ENCODE peak calls at places on chromosomes 12 and 14, in ten cellular contexts. I, G, S, E, P, N, W, R, D and X are unnamed samples.

GRCh38 chr12:120642806-120643205 is 2.4 kb downstream of the CABP1 start:
- DNase-seq in I (no peak), G (no peak), N (no peak), P (no peak), D (no peak), R (no peak), W (no peak), S (no peak), E (no peak), X (no peak)

GRCh38 chr12:73833746-73834145 is 703.9 kb upstream of the ATXN7L3B start:
- DNase-seq in W (no peak), S (no peak), N (no peak), G (no peak), R (no peak), P (no peak), D (no peak), E (no peak), I (no peak), X (no peak)

GRCh38 chr12:39061576-39061975 is 156.2 kb upstream of the CPNE8 start:
- DNase-seq in G (no peak), E (no peak), N (no peak), P (no peak), S (no peak), I (no peak), D (no peak), R (no peak), W (no peak), X (no peak)

GRCh38 chr12:71646512-71646911 is 17.1 kb downstream of the ZFC3H1 start:
- DNase-seq in S (no peak), P (no peak), D (no peak), I (no peak), N (no peak), G (no peak), E (no peak), W (no peak), R (no peak), X (no peak)

GRCh38 chr14:49479432-49479831 is 106.7 kb downstream of the RPS29 start:
- DNase-seq in N (peak), W (no peak), P (no peak), I (no peak), R (no peak), D (peak), E (no peak), G (no peak), S (no peak), X (no peak)

GRCh38 chr12:70643927-70644326 is 6.7 kb upstream of the PTPRB start:
- DNase-seq in S (no peak), P (no peak), D (no peak), E (no peak), W (no peak), G (no peak), R (no peak), N (no peak), I (no peak), X (no peak)

GRCh38 chr14:60349663-60350365 is 100.8 kb downstream of the PPM1A start:
- DNase-seq in D (peak), G (peak), N (peak), W (no peak), P (peak), E (peak), R (peak), S (no peak), I (no peak), X (peak)

GRCh38 chr14:95505030-95505589 is 11.3 kb downstream of the SYNE3 start:
- DNase-seq in N (no peak), I (no peak), G (no peak), D (no peak), W (peak), R (no peak), E (no peak), P (no peak), S (no peak), X (no peak)

GRCh38 chr12:81261508-81262207 is 183.8 kb downstream of the ACSS3 start:
- DNase-seq in N (no peak), S (no peak), I (no peak), W (no peak), P (no peak), R (no peak), E (no peak), G (no peak), D (no peak), X (no peak)

GRCh38 chr12:113422030-113422900 is at the start of gene SDSL:
- DNase-seq in N (peak), E (peak), S (peak), R (peak), I (peak), P (peak), G (peak), D (peak), W (peak), X (peak)

GRCh38 chr14:49767473-49768300 is at the start of gene KLHDC2:
- DNase-seq in N (peak), R (peak), P (peak), G (peak), D (peak), W (peak), S (peak), I (no peak), E (peak), X (peak)

GRCh38 chr14:21043387-21044105 is 1.4 kb downstream of the RNASE7 start:
- DNase-seq in P (no peak), R (no peak), D (no peak), I (no peak), E (no peak), G (no peak), S (no peak), W (no peak), N (no peak), X (no peak)

GRCh38 chr12:58176296-58176869 is 235.0 kb downstream of the ATP23 start:
- DNase-seq in N (peak), E (peak), W (no peak), R (peak), P (peak), I (no peak), S (no peak), G (peak), D (peak), X (no peak)

GRCh38 chr12:101230547-101230946 is 20.5 kb upstream of the SLC5A8 start:
- DNase-seq in N (no peak), E (no peak), D (no peak), R (no peak), P (no peak), S (no peak), G (no peak), W (no peak), I (no peak), X (no peak)

GRCh38 chr12:112013601-112014402 is 576 bp downstream of the ERP29 start:
- DNase-seq in I (peak), D (peak), S (peak), E (peak), P (peak), N (peak), W (peak), R (peak), G (no peak), X (peak)

GRCh38 chr14:90299408-90299807 is 32.3 kb downstream of the NRDE2 start:
- DNase-seq in N (peak), R (no peak), G (no peak), I (no peak), D (no peak), S (no peak), W (no peak), P (no peak), E (no peak), X (no peak)

GRCh38 chr12:104411826-104412626 is 44.7 kb upstream of the CHST11 start:
- DNase-seq in W (no peak), I (no peak), N (no peak), E (no peak), D (no peak), S (no peak), R (peak), P (no peak), G (no peak), X (no peak)

GRCh38 chr14:33796356-33796755 is 154.5 kb downstream of the EGLN3 start:
- DNase-seq in S (no peak), W (no peak), G (no peak), N (no peak), D (no peak), P (no peak), E (no peak), I (no peak), R (no peak), X (no peak)

GRCh38 chr12:117685115-117685926 is 283.5 kb downstream of the KSR2 start:
- DNase-seq in E (peak), G (peak), S (peak), I (no peak), N (no peak), W (peak), P (peak), D (peak), R (peak), X (no peak)

GRCh38 chr14:85732031-85732430 is 202.1 kb downstream of the FLRT2 start:
- DNase-seq in I (no peak), G (no peak), E (no peak), D (no peak), R (no peak), W (no peak), P (no peak), N (no peak), S (no peak), X (no peak)

GRCh38 chr12:53068811-53069585 is 10.2 kb downstream of the SPRYD3 start:
- DNase-seq in G (peak), P (no peak), E (no peak), R (no peak), N (no peak), D (no peak), S (no peak), I (no peak), W (peak), X (peak)

GRCh38 chr12:45231515-45232145 is 15.7 kb downstream of the ANO6 start:
- DNase-seq in I (no peak), N (no peak), S (no peak), G (no peak), R (no peak), D (peak), E (no peak), W (no peak), P (peak), X (no peak)

GRCh38 chr12:98754095-98754494 is 109.0 kb downstream of the APAF1 start:
- DNase-seq in G (no peak), N (no peak), R (peak), I (peak), W (no peak), E (no peak), P (peak), D (peak), S (no peak), X (no peak)

GRCh38 chr12:6765634-6766581 is at the start of gene PTMS:
- DNase-seq in G (peak), E (peak), R (peak), P (peak), W (peak), D (peak), N (peak), S (peak), I (no peak), X (peak)

GRCh38 chr12:94599189-94599588 is 51.2 kb downstream of the TMCC3 start:
- DNase-seq in S (no peak), I (no peak), W (no peak), E (no peak), N (no peak), D (no peak), R (no peak), P (no peak), G (no peak), X (no peak)

GRCh38 chr12:104219908-104220404 is 4.4 kb downstream of the TXNRD1 start:
- DNase-seq in D (peak), S (no peak), G (no peak), N (peak), R (peak), P (peak), E (peak), W (no peak), I (no peak), X (no peak)

GRCh38 chr14:92897922-92898599 is 24.9 kb upstream of the CHGA start:
- DNase-seq in N (no peak), D (no peak), I (no peak), E (no peak), R (no peak), S (no peak), P (no peak), W (no peak), G (no peak), X (no peak)

GRCh38 chr12:47007048-47007447 is 72.4 kb upstream of the PCED1B start:
- DNase-seq in S (no peak), D (no peak), N (no peak), W (no peak), G (no peak), P (no peak), E (no peak), I (no peak), R (no peak), X (no peak)

GRCh38 chr12:95790025-95790911 is at the start of gene NTN4:
- DNase-seq in D (no peak), I (no peak), E (peak), G (peak), W (peak), N (peak), S (no peak), P (peak), R (no peak), X (peak)

GRCh38 chr12:50220357-50221061 is 53.3 kb upstream of the CERS5 start:
- DNase-seq in I (peak), G (peak), E (no peak), S (no peak), W (no peak), R (no peak), P (peak), N (no peak), D (no peak), X (no peak)

GRCh38 chr14:50830044-50830931 is 674 bp downstream of the NIN start:
- DNase-seq in W (peak), G (peak), N (peak), I (peak), P (peak), R (peak), S (peak), E (peak), D (peak), X (peak)

GRCh38 chr12:67944093-67944492 is 45.2 kb upstream of the IFNG-AS1 start:
- DNase-seq in E (no peak), I (no peak), N (no peak), W (no peak), P (no peak), S (no peak), D (no peak), G (no peak), R (no peak), X (no peak)

GRCh38 chr12:40469736-40470135 is 222.5 kb upstream of the CNTN1 start:
- DNase-seq in D (no peak), P (no peak), R (no peak), W (no peak), S (no peak), I (no peak), G (no peak), E (no peak), N (no peak), X (no peak)

GRCh38 chr12:18246057-18246456 is 15.3 kb upstream of the PIK3C2G start:
- DNase-seq in W (no peak), P (peak), I (no peak), G (no peak), E (no peak), D (no peak), S (no peak), R (no peak), N (no peak), X (no peak)

GRCh38 chr12:18250313-18250916 is 10.9 kb upstream of the PIK3C2G start:
- DNase-seq in D (peak), I (no peak), E (no peak), P (peak), N (no peak), G (peak), R (no peak), S (no peak), W (no peak), X (no peak)
- TF ChIP-seq EP300 in D (no peak), I (no peak), E (no peak), P (no peak), N (no peak), G (no peak), R (no peak), S (no peak), W (no peak), X (no peak)

GRCh38 chr14:75292886-75293285 is 14.3 kb downstream of the FOS start:
- DNase-seq in W (peak), G (no peak), N (no peak), R (no peak), I (no peak), P (no peak), D (no peak), S (peak), E (peak), X (no peak)

GRCh38 chr14:75290851-75291250 is 12.2 kb downstream of the FOS start:
- DNase-seq in P (no peak), N (no peak), R (no peak), G (no peak), D (no peak), I (no peak), S (peak), E (no peak), W (no peak), X (no peak)

GRCh38 chr14:75291331-75291730 is 12.7 kb downstream of the FOS start:
- DNase-seq in S (peak), N (no peak), P (no peak), R (no peak), D (no peak), W (peak), E (no peak), G (no peak), I (no peak), X (no peak)

GRCh38 chr14:75292016-75292646 is 13.5 kb downstream of the FOS start:
- DNase-seq in W (peak), D (no peak), R (no peak), P (no peak), N (no peak), S (peak), E (peak), G (no peak), I (no peak), X (no peak)

DNA sequence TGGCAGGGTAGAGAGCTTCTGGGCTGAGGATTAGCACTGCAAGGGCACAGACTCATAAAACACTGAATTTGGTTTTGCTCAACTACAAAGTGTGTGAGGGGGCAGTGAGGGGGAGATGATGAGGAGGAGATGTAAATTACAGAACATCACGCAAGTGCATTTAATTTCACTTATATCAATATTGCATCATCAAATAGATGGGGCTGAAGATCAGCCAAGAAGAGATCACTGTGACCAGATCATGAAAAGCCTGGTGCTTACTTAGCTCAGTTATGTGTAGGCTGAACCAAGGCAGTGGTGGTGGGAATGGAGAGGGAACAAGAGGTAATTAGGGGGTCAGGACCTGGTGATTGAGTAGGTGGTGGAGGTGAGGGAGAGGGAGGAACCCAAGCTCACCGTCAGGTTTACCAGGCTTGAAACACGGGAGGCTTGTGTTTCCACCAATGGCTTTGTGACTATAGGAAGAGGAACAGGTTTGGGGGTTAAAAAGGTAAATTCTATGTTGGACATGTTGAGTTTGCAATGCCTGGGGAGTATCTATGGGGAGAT is 11.3 kb downstream of the FOS start:
- DNase-seq in W (peak), S (peak), G (no peak), R (no peak), D (no peak), N (no peak), E (no peak), P (no peak), I (no peak), X (peak)
- TF ChIP-seq POLR2A in W (no peak), S (no peak), G (no peak), R (no peak), D (no peak), N (no peak), E (no peak), P (no peak), I (no peak), X (no peak)

GRCh38 chr12:32891956-32892355 is 4.6 kb downstream of the PKP2 start:
- DNase-seq in I (no peak), N (no peak), G (no peak), S (no peak), E (no peak), D (peak), P (peak), R (no peak), W (no peak), X (no peak)
- H3K27ac ChIP-seq in I (no peak), N (peak), G (no peak), S (no peak), E (no peak), D (peak), P (peak), R (no peak), W (no peak), X (no peak)

GRCh38 chr14:91503000-91503504 is 7.1 kb downstream of the PPP4R3A start:
- DNase-seq in I (no peak), N (no peak), E (no peak), D (no peak), R (no peak), G (no peak), S (no peak), P (no peak), W (no peak), X (no peak)
- TF ChIP-seq EP300 in I (no peak), N (no peak), E (no peak), D (no peak), R (no peak), G (no peak), S (no peak), P (no peak), W (no peak), X (no peak)

DNA sequence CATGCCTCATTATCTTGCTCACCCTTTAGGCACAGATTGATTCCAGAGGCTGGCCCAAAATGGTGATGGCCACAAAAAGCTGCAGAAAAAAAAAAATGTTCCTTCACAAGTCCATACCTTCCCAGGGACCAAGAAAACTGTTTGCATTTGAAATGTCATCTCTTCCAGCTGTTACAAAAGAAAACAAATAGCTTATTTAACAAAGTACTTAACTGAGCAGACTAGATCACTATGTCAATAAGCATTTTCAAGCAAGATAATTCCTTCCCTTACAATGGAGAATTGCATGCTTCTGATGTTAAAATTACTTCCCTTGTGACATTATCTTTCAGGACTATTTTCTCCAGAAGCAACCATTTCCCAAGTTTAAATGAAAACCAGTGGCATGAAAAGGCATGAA is 377.9 kb upstream of the KITLG start:
- DNase-seq in E (no peak), D (peak), R (no peak), S (no peak), G (no peak), N (no peak), P (no peak), I (no peak), W (no peak), X (no peak)
- TF ChIP-seq POLR2A in E (no peak), D (no peak), R (no peak), S (no peak), G (no peak), N (no peak), P (no peak), I (no peak), W (no peak), X (no peak)